ENCODE peak calls at places on chromosome 17, in eight cellular contexts. J is adrenal gland, R is tibial artery, S is psoas muscle, H is NB4, A is hepatocyte, L is BJ, X is cardiac fibroblast. Q is an unnamed sample.

GRCh38 chr17:64780096-64781012 is 118.2 kb upstream of the SMURF2 start:
- DNase-seq in H (peak), A (peak), S (peak), L (no peak), X (no peak), J (peak), R (no peak), Q (no peak)

GRCh38 chr17:60065867-60066266 is 12.9 kb downstream of the HEATR6 start:
- DNase-seq in R (no peak), L (no peak), S (no peak), X (no peak), A (no peak), H (no peak), J (no peak), Q (no peak)

GRCh38 chr17:19003966-19004600 is 481 bp downstream of the FAM83G start:
- DNase-seq in S (no peak), J (peak), X (peak), A (peak), R (no peak), H (no peak), L (no peak), Q (peak)

GRCh38 chr17:52378860-52379259 is 220.3 kb upstream of the CA10 start:
- DNase-seq in S (no peak), X (no peak), H (no peak), J (no peak), R (no peak), L (no peak), A (no peak), Q (no peak)

GRCh38 chr17:5561736-5562135 is 22.6 kb downstream of the NLRP1 start:
- DNase-seq in A (no peak), L (no peak), J (no peak), R (no peak), S (no peak), H (no peak), X (no peak), Q (no peak)

GRCh38 chr17:81488276-81488860 is 24.2 kb downstream of the ACTG1 start:
- DNase-seq in H (no peak), X (no peak), A (no peak), L (no peak), S (peak), J (no peak), R (no peak), Q (no peak)

GRCh38 chr17:64186171-64187092 is 56.5 kb upstream of the ERN1 start:
- DNase-seq in L (no peak), J (no peak), S (no peak), X (no peak), A (no peak), H (no peak), R (no peak), Q (no peak)

GRCh38 chr17:41178341-41178740 is 320 bp upstream of the KRTAP4-2 start:
- DNase-seq in L (no peak), H (no peak), J (no peak), S (no peak), A (no peak), R (no peak), X (no peak), Q (no peak)

GRCh38 chr17:2860045-2860444 is 63.8 kb downstream of the RAP1GAP2 start:
- DNase-seq in H (no peak), S (no peak), A (no peak), R (no peak), L (no peak), X (no peak), J (no peak), Q (no peak)

GRCh38 chr17:83194761-83195329 is 115.4 kb downstream of the METRNL start:
- DNase-seq in S (peak), L (no peak), A (no peak), H (peak), X (no peak), R (peak), J (no peak), Q (no peak)

GRCh38 chr17:14310584-14310983 is 9.7 kb downstream of the HS3ST3B1 start:
- DNase-seq in S (no peak), H (no peak), X (no peak), L (no peak), A (no peak), R (no peak), J (peak), Q (no peak)

GRCh38 chr17:57516290-57517215 is 228.5 kb downstream of the CCDC182 start:
- DNase-seq in S (no peak), X (no peak), J (no peak), H (no peak), A (no peak), L (no peak), R (no peak), Q (no peak)

GRCh38 chr17:61875285-61875684 is 12.0 kb upstream of the BRIP1 start:
- DNase-seq in X (no peak), R (no peak), S (no peak), A (no peak), H (no peak), L (no peak), J (no peak), Q (no peak)

GRCh38 chr17:17495448-17496188 is 577 bp downstream of the RASD1 start:
- DNase-seq in S (peak), A (peak), H (no peak), X (peak), L (no peak), J (peak), R (peak), Q (peak)

GRCh38 chr17:67055041-67055443 is 10.7 kb downstream of the CACNG1 start:
- DNase-seq in S (no peak), R (no peak), J (no peak), H (no peak), A (no peak), L (no peak), X (no peak), Q (no peak)

GRCh38 chr17:50908860-50909764 is 43.0 kb upstream of the TOB1 start:
- DNase-seq in R (no peak), X (no peak), S (peak), A (peak), L (no peak), J (no peak), H (peak), Q (no peak)

GRCh38 chr17:68089881-68090280 is 54.3 kb downstream of the KPNA2 start:
- DNase-seq in A (peak), J (peak), H (peak), S (no peak), X (peak), L (no peak), R (peak), Q (peak)

GRCh38 chr17:77325537-77325825 is 184.7 kb downstream of the SEC14L1 start:
- DNase-seq in A (no peak), X (no peak), R (no peak), S (no peak), H (no peak), L (no peak), J (no peak), Q (no peak)

GRCh38 chr17:77327181-77327565 is 186.4 kb downstream of the SEC14L1 start:
- DNase-seq in H (no peak), A (peak), L (no peak), S (no peak), R (no peak), J (peak), X (no peak), Q (no peak)

GRCh38 chr17:77324227-77324626 is 183.5 kb downstream of the SEC14L1 start:
- DNase-seq in R (no peak), A (no peak), X (no peak), J (peak), H (no peak), S (no peak), L (no peak), Q (no peak)

GRCh38 chr17:77326636-77327035 is 185.9 kb downstream of the SEC14L1 start:
- DNase-seq in H (no peak), R (no peak), J (peak), L (no peak), A (no peak), X (no peak), S (no peak), Q (no peak)

DNA sequence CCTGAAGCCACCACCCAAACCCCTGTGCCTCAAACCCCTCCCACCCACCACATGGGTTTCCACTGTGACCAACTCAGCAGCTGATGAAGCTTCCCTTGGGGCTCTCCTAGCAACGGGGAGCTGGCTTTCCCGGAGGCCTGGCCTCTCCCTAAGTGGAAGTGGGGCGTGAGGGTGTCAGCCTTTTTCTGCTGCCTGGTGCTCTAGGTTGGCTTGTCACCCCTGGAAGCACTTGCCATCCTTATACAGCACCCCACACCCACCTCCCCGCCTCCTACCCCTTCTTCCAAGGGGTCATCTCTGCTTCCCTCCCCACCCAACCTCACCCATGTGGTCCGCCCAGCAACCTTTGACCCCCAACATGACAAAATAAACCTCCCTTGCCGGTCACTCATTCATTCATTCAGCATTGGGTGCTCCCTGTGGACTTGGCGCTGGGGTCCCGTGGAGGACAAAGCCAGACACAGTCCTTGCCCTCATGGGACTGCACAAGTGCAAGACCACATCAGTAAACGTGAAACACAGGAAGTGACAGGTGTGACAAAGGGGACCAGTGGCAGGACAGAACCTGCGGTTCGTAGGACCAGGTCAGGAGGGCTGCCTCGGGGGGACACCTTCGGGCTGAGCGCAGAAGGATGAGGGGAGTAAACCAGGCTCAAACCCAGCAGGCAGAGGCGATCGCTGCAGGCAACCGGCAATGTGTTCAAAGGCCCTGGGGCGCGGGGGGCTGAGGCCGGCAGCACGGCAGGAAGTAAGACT is 185.2 kb downstream of the SEC14L1 start:
- DNase-seq in X (peak), A (peak), L (no peak), S (no peak), J (peak), R (no peak), H (no peak), Q (no peak)
- H3K4me3 ChIP-seq in X (peak), A (no peak), L (no peak), S (no peak), J (no peak), R (no peak), H (no peak), Q (no peak)

GRCh38 chr17:74569001-74569391 is 1.7 kb upstream of the CD300H start:
- DNase-seq in A (no peak), X (no peak), R (no peak), L (no peak), S (no peak), J (no peak), H (no peak), Q (no peak)

GRCh38 chr17:74568116-74568873 is 986 bp upstream of the CD300H start:
- DNase-seq in R (no peak), S (no peak), H (no peak), L (no peak), J (no peak), X (peak), A (no peak), Q (peak)

GRCh38 chr17:74567397-74567796 is at the start of gene CD300H:
- DNase-seq in J (no peak), R (no peak), L (no peak), A (no peak), S (no peak), X (peak), H (peak), Q (no peak)

GRCh38 chr17:74565116-74565515 is 2.2 kb downstream of the CD300H start:
- DNase-seq in L (no peak), X (no peak), S (no peak), J (no peak), R (no peak), H (no peak), A (no peak), Q (no peak)

DNA sequence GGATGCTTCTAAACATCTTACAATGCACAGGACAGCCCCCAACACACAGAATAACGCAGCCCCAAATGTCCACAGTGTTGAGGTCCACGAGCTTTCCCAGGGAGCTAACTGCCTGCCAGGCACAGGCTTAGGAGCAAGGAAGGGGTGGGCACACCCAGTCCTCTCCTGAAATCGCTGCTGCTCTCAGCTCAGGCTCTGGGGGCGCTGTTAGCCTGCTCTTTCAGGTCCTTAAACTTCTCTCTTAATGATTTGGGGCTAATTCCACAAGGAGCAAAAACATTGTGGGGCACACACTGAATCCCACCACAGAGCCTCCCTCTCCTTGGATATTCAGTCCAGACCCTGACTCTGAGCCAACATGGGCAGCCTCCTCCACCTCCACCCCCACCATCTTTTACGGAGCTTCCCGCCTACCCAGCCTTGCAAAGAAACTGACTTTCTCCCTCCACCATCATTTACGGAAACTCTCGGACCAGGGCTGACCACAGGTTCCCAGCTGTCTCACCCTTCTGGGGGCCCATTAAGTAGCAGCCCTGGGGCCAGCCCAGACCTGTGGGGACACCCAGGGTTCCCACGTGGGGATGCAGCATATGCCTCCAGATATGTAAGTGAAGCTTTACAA is 1.1 kb downstream of the CD300H start:
- DNase-seq in S (no peak), X (peak), J (peak), R (peak), L (no peak), A (peak), H (peak), Q (peak)
- TF ChIP-seq CTCF in S (peak), X (peak), J (peak), R (peak), L (peak), A (peak), H (peak), Q (peak)

GRCh38 chr17:77566151-77566550 is 392.4 kb upstream of the TNRC6C start:
- DNase-seq in A (no peak), J (no peak), R (no peak), X (no peak), L (no peak), S (no peak), H (peak), Q (no peak)
- H3K4me3 ChIP-seq in A (no peak), J (no peak), R (no peak), X (no peak), L (no peak), S (no peak), H (no peak), Q (no peak)

DNA sequence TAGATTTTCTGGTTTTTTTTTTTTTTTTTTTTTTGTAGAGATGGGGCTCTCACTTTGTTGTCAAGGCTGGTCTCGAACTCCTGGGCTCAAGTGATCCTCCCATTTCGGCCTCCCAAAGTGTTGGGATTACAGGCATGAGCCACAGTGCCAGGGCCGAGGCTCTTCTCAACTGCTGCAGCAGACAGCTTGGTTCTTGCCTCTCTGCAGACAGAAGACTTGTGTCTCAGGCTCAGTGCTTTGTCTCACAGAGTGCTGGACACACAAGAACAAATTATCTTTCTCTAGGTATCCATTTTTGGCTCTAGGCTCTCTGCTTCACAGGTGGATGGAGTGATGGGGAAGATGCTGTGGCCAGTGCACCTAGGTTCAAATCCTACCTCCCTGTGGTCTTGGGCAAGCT is 80.8 kb upstream of the RNU2-1 start:
- DNase-seq in H (peak), L (no peak), X (peak), R (no peak), S (no peak), J (no peak), A (no peak), Q (no peak)
- TF ChIP-seq CTCF in H (no peak), L (no peak), X (no peak), R (no peak), S (no peak), J (no peak), A (no peak), Q (no peak)

DNA sequence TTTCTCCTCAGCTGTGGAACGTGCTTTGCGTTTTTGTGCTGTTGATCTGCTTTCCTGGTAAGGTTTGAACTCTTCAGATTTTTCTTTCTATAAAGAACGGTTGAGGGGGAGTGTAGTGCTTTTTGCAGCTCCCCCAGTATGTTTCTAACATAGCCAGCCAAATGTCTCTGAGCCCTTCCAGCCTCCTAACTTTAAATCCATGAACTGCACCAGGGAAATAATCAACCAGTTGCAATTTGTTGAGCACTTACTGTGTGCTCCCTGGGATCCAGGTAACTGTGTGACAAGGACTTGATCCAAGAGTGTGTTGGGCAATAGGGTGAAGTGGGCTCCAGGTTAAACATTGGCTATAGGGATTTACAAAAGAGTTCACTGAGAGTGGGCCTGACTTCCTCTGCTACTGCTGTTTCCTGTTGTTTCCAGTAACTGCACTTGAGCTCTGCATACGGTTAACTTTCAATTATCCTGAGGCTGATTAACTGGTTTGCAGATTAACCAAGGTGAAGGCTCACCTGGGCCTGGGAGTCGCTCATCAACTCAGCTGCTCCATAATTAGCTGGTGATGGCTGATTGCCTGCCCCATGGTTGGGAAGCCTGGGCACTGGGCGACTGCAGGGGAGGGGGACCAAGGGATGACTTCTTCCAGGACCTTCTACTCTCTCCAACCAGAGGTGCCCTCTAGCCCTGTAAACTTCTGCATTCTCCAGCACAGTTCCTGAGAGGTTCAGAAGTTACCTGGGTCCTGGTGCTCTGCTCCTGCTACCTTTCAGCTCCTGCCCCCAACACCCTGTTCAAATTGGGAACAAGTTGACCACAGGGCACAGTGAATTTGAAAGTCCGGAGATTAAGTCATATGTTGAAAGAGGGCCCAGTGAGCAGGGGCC is 19.5 kb downstream of the HLF start:
- DNase-seq in R (no peak), A (no peak), J (no peak), H (no peak), S (no peak), L (no peak), X (no peak), Q (no peak)
- H3K4me3 ChIP-seq in R (no peak), A (no peak), J (no peak), H (no peak), S (no peak), L (no peak), X (no peak), Q (no peak)